ENCODE peak calls at places on chromosomes 3 and 15, in nine cellular contexts. One of them, this sample, is unnamed. For H3K27me3 and H3K36me3, the result is how much of the 10 kb centered on the place peaks cover.

GRCh38 chr3:8069981-8070380 is 431.6 kb upstream of the LMCD1 start:
- DNase-seq in psoas muscle: no peak
- DNase-seq in uterus: no peak
- DNase-seq in WERI-Rb-1: peak
- DNase-seq in brain microvascular endothelial cell: no peak
- DNase-seq in stomach: no peak
- DNase-seq in Peyer's patch: no peak
- DNase-seq in Caco-2: no peak
- DNase-seq in heart left ventricle: no peak
- DNase-seq in this sample: no peak

GRCh38 chr15:40440300-40441011 is at the start of gene BAHD1:
- DNase-seq in Peyer's patch: peak
- DNase-seq in heart left ventricle: peak
- DNase-seq in Caco-2: peak
- DNase-seq in WERI-Rb-1: peak
- DNase-seq in brain microvascular endothelial cell: peak
- DNase-seq in psoas muscle: peak
- DNase-seq in uterus: peak
- DNase-seq in stomach: peak
- DNase-seq in this sample: peak

GRCh38 chr3:54665201-54665600 is 262.7 kb downstream of the LRTM1 start:
- DNase-seq in stomach: no peak
- DNase-seq in Peyer's patch: no peak
- DNase-seq in brain microvascular endothelial cell: no peak
- DNase-seq in heart left ventricle: no peak
- DNase-seq in WERI-Rb-1: no peak
- DNase-seq in psoas muscle: no peak
- DNase-seq in uterus: no peak
- DNase-seq in Caco-2: no peak
- DNase-seq in this sample: no peak

GRCh38 chr3:46709721-46710120 is 7.9 kb downstream of the PRSS50 start:
- DNase-seq in WERI-Rb-1: no peak
- DNase-seq in uterus: peak
- DNase-seq in psoas muscle: peak
- DNase-seq in Peyer's patch: peak
- DNase-seq in stomach: no peak
- DNase-seq in heart left ventricle: peak
- DNase-seq in Caco-2: no peak
- DNase-seq in brain microvascular endothelial cell: no peak
- DNase-seq in this sample: no peak

GRCh38 chr3:71998995-71999673 is 214.2 kb upstream of the PROK2 start:
- DNase-seq in heart left ventricle: no peak
- DNase-seq in uterus: peak
- DNase-seq in Peyer's patch: no peak
- DNase-seq in stomach: no peak
- DNase-seq in brain microvascular endothelial cell: peak
- DNase-seq in psoas muscle: no peak
- DNase-seq in WERI-Rb-1: no peak
- DNase-seq in Caco-2: no peak
- DNase-seq in this sample: peak

GRCh38 chr3:14216257-14217048 is 37.8 kb downstream of the LSM3 start:
- DNase-seq in WERI-Rb-1: peak
- DNase-seq in stomach: no peak
- DNase-seq in uterus: no peak
- DNase-seq in psoas muscle: peak
- DNase-seq in heart left ventricle: peak
- DNase-seq in brain microvascular endothelial cell: no peak
- DNase-seq in Peyer's patch: no peak
- DNase-seq in Caco-2: no peak
- DNase-seq in this sample: peak

GRCh38 chr15:92323480-92323879 is 70.2 kb upstream of the ST8SIA2 start:
- DNase-seq in heart left ventricle: no peak
- DNase-seq in brain microvascular endothelial cell: no peak
- DNase-seq in stomach: no peak
- DNase-seq in Peyer's patch: no peak
- DNase-seq in Caco-2: no peak
- DNase-seq in psoas muscle: no peak
- DNase-seq in WERI-Rb-1: no peak
- DNase-seq in uterus: no peak
- DNase-seq in this sample: no peak

GRCh38 chr3:72446406-72447058 is 401.7 kb downstream of the SHQ1 start:
- DNase-seq in Peyer's patch: no peak
- DNase-seq in uterus: no peak
- DNase-seq in psoas muscle: no peak
- DNase-seq in brain microvascular endothelial cell: no peak
- DNase-seq in stomach: peak
- DNase-seq in heart left ventricle: no peak
- DNase-seq in Caco-2: no peak
- DNase-seq in WERI-Rb-1: no peak
- DNase-seq in this sample: no peak

GRCh38 chr3:151382671-151383070 is 1.9 kb downstream of the P2RY12 start:
- DNase-seq in WERI-Rb-1: no peak
- DNase-seq in stomach: no peak
- DNase-seq in brain microvascular endothelial cell: no peak
- DNase-seq in heart left ventricle: no peak
- DNase-seq in Peyer's patch: no peak
- DNase-seq in Caco-2: no peak
- DNase-seq in psoas muscle: no peak
- DNase-seq in uterus: no peak
- DNase-seq in this sample: no peak

GRCh38 chr3:151379083-151379734 is 5.3 kb downstream of the P2RY12 start:
- DNase-seq in stomach: no peak
- DNase-seq in WERI-Rb-1: peak
- DNase-seq in psoas muscle: no peak
- DNase-seq in uterus: no peak
- DNase-seq in heart left ventricle: peak
- DNase-seq in Peyer's patch: no peak
- DNase-seq in Caco-2: peak
- DNase-seq in brain microvascular endothelial cell: peak
- DNase-seq in this sample: peak

GRCh38 chr3:151383111-151383510 is 1.4 kb downstream of the P2RY12 start:
- DNase-seq in heart left ventricle: no peak
- DNase-seq in Caco-2: no peak
- DNase-seq in psoas muscle: no peak
- DNase-seq in uterus: no peak
- DNase-seq in WERI-Rb-1: no peak
- DNase-seq in stomach: no peak
- DNase-seq in Peyer's patch: no peak
- DNase-seq in brain microvascular endothelial cell: no peak
- DNase-seq in this sample: no peak

GRCh38 chr3:151372063-151372820 is 12.3 kb downstream of the P2RY12 start:
- DNase-seq in WERI-Rb-1: no peak
- DNase-seq in Caco-2: no peak
- DNase-seq in stomach: no peak
- DNase-seq in Peyer's patch: no peak
- DNase-seq in heart left ventricle: no peak
- DNase-seq in uterus: no peak
- DNase-seq in psoas muscle: no peak
- DNase-seq in brain microvascular endothelial cell: no peak
- DNase-seq in this sample: no peak

GRCh38 chr3:151377768-151378385 is 6.7 kb downstream of the P2RY12 start:
- DNase-seq in Peyer's patch: no peak
- DNase-seq in brain microvascular endothelial cell: no peak
- DNase-seq in uterus: no peak
- DNase-seq in Caco-2: no peak
- DNase-seq in psoas muscle: no peak
- DNase-seq in stomach: no peak
- DNase-seq in heart left ventricle: no peak
- DNase-seq in WERI-Rb-1: no peak
- DNase-seq in this sample: no peak
- H3K4me3 ChIP-seq in Peyer's patch: no peak
- H3K4me3 ChIP-seq in brain microvascular endothelial cell: no peak
- H3K4me3 ChIP-seq in uterus: no peak
- H3K4me3 ChIP-seq in Caco-2: no peak
- H3K4me3 ChIP-seq in psoas muscle: no peak
- H3K4me3 ChIP-seq in stomach: no peak
- H3K4me3 ChIP-seq in heart left ventricle: no peak
- H3K4me3 ChIP-seq in WERI-Rb-1: no peak
- H3K4me3 ChIP-seq in this sample: no peak

DNA sequence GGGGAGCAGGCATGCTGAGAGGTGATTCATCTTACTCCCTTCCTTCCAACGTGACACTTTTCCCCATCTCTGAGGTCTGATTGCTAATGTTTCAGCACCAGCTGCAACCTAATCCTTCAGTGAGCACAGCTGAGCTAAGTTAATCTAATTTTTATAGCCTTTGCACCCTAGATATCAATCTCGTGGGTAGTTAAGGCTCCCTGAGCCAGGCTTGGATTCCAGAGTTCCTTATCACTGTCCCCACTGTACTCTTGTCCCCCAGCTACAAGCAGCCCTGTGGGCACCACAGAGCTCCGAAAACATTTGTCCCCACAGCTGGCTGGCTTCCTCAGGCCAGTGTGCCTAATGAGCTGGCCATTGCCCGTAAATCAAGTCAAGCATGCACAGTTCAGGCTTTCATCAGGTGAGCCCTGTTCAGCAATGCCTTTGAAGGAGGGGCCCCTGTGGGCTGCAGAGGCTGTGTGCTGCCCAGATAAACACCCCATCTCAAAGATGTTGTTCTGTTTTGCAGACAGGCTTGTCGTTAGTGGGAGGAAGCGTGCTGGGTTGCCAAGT is 376.9 kb upstream of the RASGRP1 start:
- DNase-seq in brain microvascular endothelial cell: peak
- DNase-seq in Peyer's patch: no peak
- DNase-seq in psoas muscle: no peak
- DNase-seq in heart left ventricle: no peak
- DNase-seq in WERI-Rb-1: peak
- DNase-seq in stomach: no peak
- DNase-seq in Caco-2: no peak
- DNase-seq in uterus: no peak
- DNase-seq in this sample: no peak
- H3K27me3 ChIP-seq in brain microvascular endothelial cell: under half
- H3K27me3 ChIP-seq in Peyer's patch: under half
- H3K27me3 ChIP-seq in psoas muscle: under half
- H3K27me3 ChIP-seq in heart left ventricle: under half
- H3K27me3 ChIP-seq in WERI-Rb-1: under half
- H3K27me3 ChIP-seq in stomach: under half
- H3K27me3 ChIP-seq in Caco-2: under half
- H3K27me3 ChIP-seq in uterus: under half
- H3K27me3 ChIP-seq in this sample: under half

GRCh38 chr3:126454026-126454425 is 21.7 kb downstream of the ZXDC start:
- DNase-seq in psoas muscle: no peak
- DNase-seq in brain microvascular endothelial cell: no peak
- DNase-seq in uterus: no peak
- DNase-seq in Peyer's patch: no peak
- DNase-seq in stomach: no peak
- DNase-seq in WERI-Rb-1: no peak
- DNase-seq in Caco-2: no peak
- DNase-seq in heart left ventricle: no peak
- DNase-seq in this sample: no peak

GRCh38 chr3:126456211-126456610 is 19.5 kb downstream of the ZXDC start:
- DNase-seq in Caco-2: no peak
- DNase-seq in stomach: no peak
- DNase-seq in uterus: peak
- DNase-seq in Peyer's patch: peak
- DNase-seq in brain microvascular endothelial cell: no peak
- DNase-seq in heart left ventricle: no peak
- DNase-seq in WERI-Rb-1: no peak
- DNase-seq in psoas muscle: peak
- DNase-seq in this sample: no peak

GRCh38 chr3:126452213-126452612 is 23.5 kb downstream of the ZXDC start:
- DNase-seq in WERI-Rb-1: no peak
- DNase-seq in Peyer's patch: no peak
- DNase-seq in Caco-2: no peak
- DNase-seq in psoas muscle: peak
- DNase-seq in stomach: no peak
- DNase-seq in heart left ventricle: no peak
- DNase-seq in brain microvascular endothelial cell: no peak
- DNase-seq in uterus: no peak
- DNase-seq in this sample: no peak

GRCh38 chr3:126456766-126457388 is 18.8 kb downstream of the ZXDC start:
- DNase-seq in stomach: no peak
- DNase-seq in Caco-2: no peak
- DNase-seq in WERI-Rb-1: no peak
- DNase-seq in uterus: peak
- DNase-seq in brain microvascular endothelial cell: no peak
- DNase-seq in Peyer's patch: peak
- DNase-seq in psoas muscle: peak
- DNase-seq in heart left ventricle: no peak
- DNase-seq in this sample: no peak

DNA sequence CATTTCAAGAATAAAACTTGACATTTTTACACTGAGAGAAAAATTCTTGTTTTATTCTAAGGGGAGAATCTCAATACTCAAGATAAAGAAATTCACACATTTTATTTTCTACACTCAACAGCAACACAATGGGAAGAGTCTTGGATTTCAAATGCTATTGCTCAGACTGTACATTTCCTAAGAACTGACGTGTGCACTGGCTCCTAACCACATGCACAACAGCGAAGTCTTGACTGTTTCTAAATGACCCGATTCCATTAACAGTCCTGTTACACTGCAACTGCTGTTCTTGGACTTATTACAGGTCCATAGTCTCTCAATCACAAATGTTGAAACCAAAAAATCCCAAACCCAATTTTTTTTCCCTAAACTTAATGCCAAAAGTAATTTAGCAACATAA is 20.9 kb downstream of the ZXDC start:
- DNase-seq in psoas muscle: no peak
- DNase-seq in Caco-2: no peak
- DNase-seq in heart left ventricle: no peak
- DNase-seq in uterus: no peak
- DNase-seq in stomach: no peak
- DNase-seq in Peyer's patch: no peak
- DNase-seq in brain microvascular endothelial cell: no peak
- DNase-seq in WERI-Rb-1: no peak
- DNase-seq in this sample: no peak
- H3K36me3 ChIP-seq in psoas muscle: half or more
- H3K36me3 ChIP-seq in Caco-2: under half
- H3K36me3 ChIP-seq in heart left ventricle: under half
- H3K36me3 ChIP-seq in uterus: under half
- H3K36me3 ChIP-seq in stomach: half or more
- H3K36me3 ChIP-seq in Peyer's patch: half or more
- H3K36me3 ChIP-seq in brain microvascular endothelial cell: under half
- H3K36me3 ChIP-seq in WERI-Rb-1: half or more
- H3K36me3 ChIP-seq in this sample: half or more

GRCh38 chr3:171836836-171837235 is 6.3 kb upstream of the TMEM212 start:
- DNase-seq in Peyer's patch: no peak
- DNase-seq in psoas muscle: no peak
- DNase-seq in stomach: no peak
- DNase-seq in brain microvascular endothelial cell: no peak
- DNase-seq in heart left ventricle: no peak
- DNase-seq in Caco-2: no peak
- DNase-seq in WERI-Rb-1: no peak
- DNase-seq in uterus: no peak
- DNase-seq in this sample: no peak

GRCh38 chr3:171838218-171838720 is 4.9 kb upstream of the TMEM212 start:
- DNase-seq in heart left ventricle: peak
- DNase-seq in Peyer's patch: no peak
- DNase-seq in brain microvascular endothelial cell: peak
- DNase-seq in stomach: no peak
- DNase-seq in WERI-Rb-1: no peak
- DNase-seq in Caco-2: peak
- DNase-seq in psoas muscle: peak
- DNase-seq in uterus: peak
- DNase-seq in this sample: no peak

GRCh38 chr3:171835613-171836012 is 7.5 kb upstream of the TMEM212 start:
- DNase-seq in psoas muscle: no peak
- DNase-seq in brain microvascular endothelial cell: no peak
- DNase-seq in uterus: no peak
- DNase-seq in stomach: no peak
- DNase-seq in heart left ventricle: no peak
- DNase-seq in WERI-Rb-1: no peak
- DNase-seq in Peyer's patch: no peak
- DNase-seq in Caco-2: no peak
- DNase-seq in this sample: no peak

GRCh38 chr3:171839270-171839669 is 3.9 kb upstream of the TMEM212 start:
- DNase-seq in uterus: no peak
- DNase-seq in WERI-Rb-1: no peak
- DNase-seq in Caco-2: no peak
- DNase-seq in brain microvascular endothelial cell: no peak
- DNase-seq in Peyer's patch: no peak
- DNase-seq in psoas muscle: no peak
- DNase-seq in stomach: no peak
- DNase-seq in heart left ventricle: no peak
- DNase-seq in this sample: no peak

GRCh38 chr3:171837698-171838097 is 5.5 kb upstream of the TMEM212 start:
- DNase-seq in psoas muscle: no peak
- DNase-seq in uterus: no peak
- DNase-seq in Caco-2: no peak
- DNase-seq in heart left ventricle: no peak
- DNase-seq in Peyer's patch: no peak
- DNase-seq in stomach: no peak
- DNase-seq in WERI-Rb-1: no peak
- DNase-seq in brain microvascular endothelial cell: no peak
- DNase-seq in this sample: no peak
- H3K4me3 ChIP-seq in psoas muscle: no peak
- H3K4me3 ChIP-seq in uterus: no peak
- H3K4me3 ChIP-seq in Caco-2: no peak
- H3K4me3 ChIP-seq in heart left ventricle: no peak
- H3K4me3 ChIP-seq in Peyer's patch: no peak
- H3K4me3 ChIP-seq in stomach: no peak
- H3K4me3 ChIP-seq in WERI-Rb-1: no peak
- H3K4me3 ChIP-seq in brain microvascular endothelial cell: no peak
- H3K4me3 ChIP-seq in this sample: no peak

This sample was measured in MG63.